ENCODE peak calls at places on chromosomes 3 and 15, in five cellular contexts. J, R, P, A and H are unnamed samples.
A peak's percentile ranks its signal among the peaks of the same experiment; 100 is the strongest.

GRCh38 chr3:72329354-72329753 is 518.9 kb downstream of the SHQ1 start:
- DNase-seq in J (peak; percentile 23), R (no peak), P (no peak), A (no peak), H (no peak)

GRCh38 chr15:25611603-25612002 is 172.8 kb upstream of the UBE3A start:
- DNase-seq in J (peak; percentile 5), R (no peak), P (no peak), A (peak; percentile 32), H (no peak)

GRCh38 chr3:95177096-95177495 is 1114.2 kb downstream of the NSUN3 start:
- DNase-seq in J (no peak), R (no peak), P (no peak), A (no peak), H (no peak)

GRCh38 chr15:73802336-73803105 is 49.4 kb upstream of the INSYN1 start:
- DNase-seq in J (peak; percentile 78), R (no peak), P (no peak), A (no peak), H (no peak)

GRCh38 chr3:126102530-126102951 is 18.6 kb upstream of the SLC41A3 start:
- DNase-seq in J (peak; percentile 71), R (peak; percentile 25), P (no peak), A (no peak), H (no peak)

GRCh38 chr15:55824857-55825613 is 82.1 kb upstream of the PRTG start:
- DNase-seq in J (no peak), R (no peak), P (no peak), A (no peak), H (no peak)

GRCh38 chr15:31483053-31483923 is 156.7 kb downstream of the KLF13 start:
- DNase-seq in J (no peak), R (peak; percentile 78), P (no peak), A (no peak), H (no peak)

GRCh38 chr3:16849240-16849639 is 35.5 kb upstream of the PLCL2 start:
- DNase-seq in J (peak; percentile 14), R (peak; percentile 74), P (peak; percentile 57), A (no peak), H (peak; percentile 55)

GRCh38 chr15:95192923-95193322 is 961.6 kb downstream of the MCTP2 start:
- DNase-seq in J (no peak), R (no peak), P (no peak), A (no peak), H (no peak)

GRCh38 chr15:35833590-35833989 is 287.6 kb upstream of the DPH6 start:
- DNase-seq in J (no peak), R (no peak), P (no peak), A (no peak), H (no peak)

GRCh38 chr3:194194051-194194756 is 58.3 kb downstream of the HES1 start:
- DNase-seq in J (peak; percentile 79), R (no peak), P (no peak), A (no peak), H (no peak)

GRCh38 chr15:68808770-68809169 is 11.9 kb downstream of the ANP32A start:
- DNase-seq in J (no peak), R (peak; percentile 23), P (no peak), A (no peak), H (no peak)

GRCh38 chr15:70071799-70072198 is 25.9 kb downstream of the TLE3 start:
- DNase-seq in J (no peak), R (no peak), P (no peak), A (no peak), H (no peak)

GRCh38 chr3:51942603-51943450 is 664 bp downstream of the PARP3 start:
- DNase-seq in J (peak; percentile 80), R (peak; percentile 62), P (peak; percentile 48), A (peak; percentile 70), H (peak; percentile 16)

GRCh38 chr3:41369838-41370237 is 170.5 kb downstream of the CTNNB1 start:
- DNase-seq in J (no peak), R (no peak), P (no peak), A (peak; percentile 17), H (peak; percentile 18)

GRCh38 chr3:44120721-44121582 is 120.7 kb upstream of the TOPAZ1 start:
- DNase-seq in J (peak; percentile 99), R (no peak), P (no peak), A (no peak), H (no peak)

GRCh38 chr3:170585937-170586310 is at the start of gene SLC7A14:
- DNase-seq in J (no peak), R (no peak), P (no peak), A (no peak), H (peak; percentile 4)

GRCh38 chr3:9330166-9330703 is 32.6 kb upstream of the THUMPD3 start:
- DNase-seq in J (no peak), R (no peak), P (no peak), A (no peak), H (no peak)

GRCh38 chr3:195001961-195002861 is 268.7 kb downstream of the XXYLT1 start:
- DNase-seq in J (peak; percentile 86), R (peak; percentile 51), P (peak; percentile 58), A (peak; percentile 87), H (peak; percentile 11)

GRCh38 chr15:43531018-43531667 is 13.7 kb downstream of the MAP1A start:
- DNase-seq in J (no peak), R (no peak), P (no peak), A (no peak), H (no peak)

GRCh38 chr3:27467545-27467944 is 16.6 kb downstream of the SLC4A7 start:
- DNase-seq in J (no peak), R (no peak), P (peak; percentile 47), A (peak; percentile 72), H (no peak)

GRCh38 chr3:181710581-181711255 is 1.0 kb upstream of the SOX2 start:
- DNase-seq in J (no peak), R (no peak), P (no peak), A (no peak), H (no peak)

GRCh38 chr3:183697123-183697609 is 431 bp upstream of the YEATS2 start:
- DNase-seq in J (no peak), R (no peak), P (no peak), A (no peak), H (no peak)

GRCh38 chr3:84877092-84877491 is 81.7 kb upstream of the CADM2 start:
- DNase-seq in J (no peak), R (no peak), P (no peak), A (peak; percentile 51), H (no peak)

GRCh38 chr3:79233431-79234060 is 534.3 kb downstream of the ROBO1 start:
- DNase-seq in J (no peak), R (no peak), P (no peak), A (no peak), H (no peak)

GRCh38 chr3:55180936-55181535 is 253.2 kb upstream of the LRTM1 start:
- DNase-seq in J (peak; percentile 30), R (no peak), P (peak; percentile 67), A (peak; percentile 73), H (peak; percentile 51)

GRCh38 chr15:92883643-92884458 is 16.3 kb upstream of the CHD2 start:
- DNase-seq in J (no peak), R (no peak), P (peak; percentile 58), A (no peak), H (no peak)

GRCh38 chr15:101578443-101578894 is 73.7 kb downstream of the TM2D3 start:
- DNase-seq in J (no peak), R (no peak), P (no peak), A (peak; percentile 53), H (no peak)

GRCh38 chr3:52524752-52525661 is 8.7 kb downstream of the NT5DC2 start:
- DNase-seq in J (peak; percentile 73), R (no peak), P (no peak), A (no peak), H (peak; percentile 40)

GRCh38 chr15:31482122-31482922 is 155.7 kb downstream of the KLF13 start:
- DNase-seq in J (no peak), R (peak; percentile 48), P (no peak), A (no peak), H (no peak)

GRCh38 chr3:191455257-191455952 is 5.6 kb upstream of the PYDC2 start:
- DNase-seq in J (no peak), R (no peak), P (no peak), A (no peak), H (no peak)

DNA sequence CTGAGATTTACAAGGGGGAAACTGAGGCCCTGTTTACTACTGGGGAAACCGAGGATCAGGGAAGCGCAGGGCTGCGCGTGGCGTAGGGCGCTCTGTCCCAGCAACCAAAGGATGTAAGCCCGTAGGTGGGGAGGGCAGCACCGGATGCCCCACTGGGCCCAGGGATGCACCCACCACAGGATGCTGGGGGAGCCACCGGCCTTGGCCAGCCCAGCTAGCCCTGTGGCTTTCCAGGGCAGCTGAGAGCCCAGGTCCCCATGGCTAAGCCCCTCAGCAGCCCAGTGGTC is 33.4 kb downstream of the RPN1 start:
- DNase-seq in J (no peak), R (no peak), P (no peak), A (no peak), H (no peak)
- H3K36me3 ChIP-seq in J (peaks cover 20% of the 10 kb centered on the region), R (peaks cover 28% of the 10 kb centered on the region), P (peaks cover 45% of the 10 kb centered on the region), A (peaks cover 38% of the 10 kb centered on the region), H (peaks cover 48% of the 10 kb centered on the region)

GRCh38 chr3:172329070-172329469 is 119.2 kb downstream of the GHSR start:
- DNase-seq in J (no peak), R (no peak), P (no peak), A (no peak), H (no peak)
- TF ChIP-seq CTCF in J (no peak), R (no peak), P (peak; percentile 26), A (peak; percentile 30), H (peak; percentile 35)

DNA sequence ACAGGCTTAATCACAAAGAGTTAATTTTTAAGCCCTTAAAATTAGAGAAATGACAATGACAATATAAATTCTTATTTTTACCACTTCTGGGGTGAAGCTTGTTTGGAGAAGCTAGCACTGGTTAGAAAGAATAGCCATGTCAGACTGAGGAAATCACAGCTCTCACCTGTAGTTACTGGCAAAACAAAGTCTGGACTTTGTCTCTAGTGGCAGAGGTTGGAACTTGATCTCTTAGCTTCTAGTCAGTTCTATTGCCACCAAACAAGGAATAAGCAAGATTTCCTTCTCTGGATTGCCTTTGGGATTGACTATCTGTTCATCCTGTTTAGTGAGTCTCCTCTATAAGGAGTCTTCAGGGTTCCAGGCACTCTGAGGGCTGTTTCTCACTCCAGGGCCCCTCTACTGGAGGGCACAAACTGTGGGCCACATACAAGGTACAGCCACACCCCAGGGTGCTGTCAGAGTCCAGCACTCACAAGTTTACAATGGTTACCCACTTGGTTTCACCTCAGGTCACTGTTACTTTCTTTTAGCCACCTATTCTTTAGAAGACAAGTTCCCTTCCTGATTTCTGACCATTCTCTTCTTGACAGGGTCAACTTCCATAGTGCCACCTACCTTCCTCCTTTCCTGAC is 426.6 kb upstream of the THBS1 start:
- DNase-seq in J (no peak), R (no peak), P (no peak), A (peak; percentile 45), H (no peak)
- H3K27ac ChIP-seq in J (no peak overlapping the region), R (no peak overlapping the region), P (no peak overlapping the region), A (peak overlapping the region; percentile 54), H (no peak overlapping the region)

DNA sequence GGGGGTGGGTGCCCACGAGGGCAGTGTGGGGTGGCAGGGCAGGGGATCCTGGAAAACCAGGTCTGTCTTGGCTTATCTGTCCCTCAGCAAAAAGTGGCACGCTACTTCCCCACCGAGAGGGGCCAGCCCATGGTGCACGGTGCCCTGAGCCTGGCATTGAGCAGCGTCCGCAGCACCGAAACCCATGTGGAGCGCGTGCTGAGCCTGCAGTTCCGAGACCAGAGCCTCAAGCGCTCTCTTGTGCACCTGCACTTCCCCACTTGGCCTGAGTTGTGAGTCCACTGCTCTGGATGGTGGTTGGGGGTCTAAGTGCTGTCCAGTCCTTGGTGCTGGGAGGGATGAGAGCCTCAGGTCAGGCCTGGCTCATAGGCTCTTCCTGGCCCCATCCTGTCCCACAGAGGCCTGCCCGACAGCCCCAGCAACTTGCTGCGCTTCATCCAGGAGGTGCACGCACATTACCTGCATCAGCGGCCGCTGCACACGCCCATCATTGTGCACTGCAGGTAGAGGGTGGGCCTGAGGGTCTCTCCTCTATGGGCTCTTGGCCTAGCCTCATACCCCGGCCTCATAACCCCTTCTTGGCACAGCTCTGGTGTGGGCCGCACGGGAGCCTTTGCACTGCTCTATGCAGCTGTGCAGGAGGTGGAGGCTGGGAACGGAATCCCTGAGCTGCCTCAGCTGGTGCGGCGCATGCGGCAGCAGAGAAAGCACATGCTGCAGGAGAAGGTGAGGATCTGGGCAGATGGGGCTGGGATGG is 31.1 kb downstream of the PTPN23 start:
- DNase-seq in J (no peak), R (no peak), P (no peak), A (no peak), H (no peak)
- H3K36me3 ChIP-seq in J (peaks cover 68% of the 10 kb centered on the region), R (peaks cover 43% of the 10 kb centered on the region), P (peaks cover 88% of the 10 kb centered on the region), A (peaks cover 41% of the 10 kb centered on the region), H (peaks cover 70% of the 10 kb centered on the region)